ENCODE peak calls at places on chromosomes 3 and 15, in nine cellular contexts. Y is activated CD4-positive, alpha-beta memory T cell treated with anti-CD3 and anti-CD28 coated beads, Interleukin-2, amount 10 ng/mL, durations not matched to agents 7 days and 5 days; K is fibroblast of pulmonary artery; D is HS-5; N is cerebellum; P is hepatocyte; J is breast epithelium; M is upper lobe of right lung; C is transverse colon. R is an unnamed sample.

GRCh38 chr15:62715946-62716345 is 326.6 kb upstream of the TPM1 start:
- DNase-seq in Y (no peak), K (no peak), D (no peak), N (no peak), P (no peak), J (no peak), M (no peak), C (no peak), R (no peak)

GRCh38 chr3:134348524-134348923 is 25.7 kb downstream of the AMOTL2 start:
- DNase-seq in Y (no peak), K (no peak), D (no peak), N (no peak), P (no peak), J (no peak), M (peak; percentile 64), C (no peak), R (no peak)

GRCh38 chr15:91348812-91349500 is 248.9 kb downstream of the SV2B start:
- DNase-seq in Y (peak; percentile 22), K (no peak), D (peak; percentile 54), N (no peak), P (no peak), J (no peak), M (no peak), C (no peak), R (no peak)

GRCh38 chr15:70266412-70267089 is 168.8 kb upstream of the TLE3 start:
- DNase-seq in Y (no peak), K (peak; percentile 91), D (no peak), N (no peak), P (no peak), J (peak; percentile 72), M (peak; percentile 92), C (peak; percentile 49), R (peak; percentile 63)

GRCh38 chr3:98449606-98450193 is 13.3 kb upstream of the OR5K1 start:
- DNase-seq in Y (no peak), K (no peak), D (no peak), N (no peak), P (no peak), J (no peak), M (no peak), C (no peak), R (no peak)

GRCh38 chr15:89068325-89068784 is 19.9 kb upstream of the ABHD2 start:
- DNase-seq in Y (peak; percentile 65), K (peak; percentile 90), D (peak; percentile 85), N (no peak), P (no peak), J (peak; percentile 72), M (peak; percentile 68), C (no peak), R (no peak)

GRCh38 chr3:178302966-178303930 is 233.0 kb upstream of the KCNMB2 start:
- DNase-seq in Y (no peak), K (peak; percentile 45), D (no peak), N (no peak), P (no peak), J (no peak), M (no peak), C (no peak), R (no peak)

GRCh38 chr15:62363913-62364312 is 198.8 kb upstream of the C2CD4B start:
- DNase-seq in Y (no peak), K (no peak), D (no peak), N (no peak), P (no peak), J (no peak), M (no peak), C (no peak), R (no peak)

GRCh38 chr3:171206283-171206682 is 179.8 kb upstream of the SLC2A2 start:
- DNase-seq in Y (no peak), K (no peak), D (no peak), N (no peak), P (no peak), J (no peak), M (no peak), C (no peak), R (no peak)

GRCh38 chr3:102307442-102307841 is 127.4 kb upstream of the ZPLD1 start:
- DNase-seq in Y (no peak), K (no peak), D (no peak), N (no peak), P (no peak), J (no peak), M (no peak), C (no peak), R (no peak)

GRCh38 chr3:133753107-133753778 is 7.0 kb downstream of the TF start:
- DNase-seq in Y (no peak), K (no peak), D (no peak), N (no peak), P (no peak), J (no peak), M (no peak), C (no peak), R (no peak)

GRCh38 chr3:132790806-132791205 is 68.6 kb upstream of the NPHP3 start:
- DNase-seq in Y (no peak), K (no peak), D (no peak), N (no peak), P (no peak), J (no peak), M (no peak), C (no peak), R (no peak)

GRCh38 chr15:100112061-100112420 is 229.7 kb downstream of the ADAMTS17 start:
- DNase-seq in Y (no peak), K (no peak), D (no peak), N (no peak), P (no peak), J (no peak), M (peak; percentile 23), C (no peak), R (no peak)

GRCh38 chr15:39585394-39585841 is 4.5 kb downstream of the THBS1 start:
- DNase-seq in Y (no peak), K (peak; percentile 70), D (no peak), N (no peak), P (no peak), J (no peak), M (no peak), C (peak; percentile 13), R (no peak)

GRCh38 chr15:34038404-34039179 is 412 bp downstream of the AVEN start:
- DNase-seq in Y (peak; percentile 74), K (peak; percentile 76), D (no peak), N (peak; percentile 85), P (peak; percentile 90), J (peak; percentile 33), M (peak; percentile 91), C (peak; percentile 81), R (peak; percentile 70)

GRCh38 chr15:69998541-69999391 is 99.0 kb downstream of the TLE3 start:
- DNase-seq in Y (no peak), K (no peak), D (no peak), N (no peak), P (no peak), J (no peak), M (no peak), C (no peak), R (no peak)

GRCh38 chr3:186108106-186108940 is 566 bp downstream of the ETV5 start:
- DNase-seq in Y (peak; percentile 30), K (peak; percentile 67), D (no peak), N (peak; percentile 30), P (peak; percentile 78), J (no peak), M (peak; percentile 78), C (no peak), R (peak; percentile 21)

GRCh38 chr3:146832815-146833458 is 227.8 kb upstream of the PLSCR5 start:
- DNase-seq in Y (no peak), K (no peak), D (no peak), N (no peak), P (no peak), J (no peak), M (no peak), C (no peak), R (no peak)

GRCh38 chr3:17424137-17424536 is 318.3 kb downstream of the TBC1D5 start:
- DNase-seq in Y (no peak), K (no peak), D (no peak), N (no peak), P (no peak), J (no peak), M (no peak), C (no peak), R (no peak)

GRCh38 chr3:13258280-13258679 is 161.8 kb downstream of the NUP210 start:
- DNase-seq in Y (no peak), K (no peak), D (no peak), N (no peak), P (no peak), J (no peak), M (no peak), C (no peak), R (no peak)

GRCh38 chr3:135218782-135219181 is 423.7 kb downstream of the EPHB1 start:
- DNase-seq in Y (no peak), K (no peak), D (no peak), N (no peak), P (no peak), J (no peak), M (no peak), C (no peak), R (no peak)

GRCh38 chr15:32936283-32936918 is 218.6 kb downstream of the GREM1 start:
- DNase-seq in Y (no peak), K (peak; percentile 86), D (peak; percentile 22), N (no peak), P (peak; percentile 35), J (no peak), M (no peak), C (no peak), R (no peak)

GRCh38 chr3:78754066-78754743 is 1013.6 kb downstream of the ROBO1 start:
- DNase-seq in Y (no peak), K (peak; percentile 66), D (no peak), N (no peak), P (no peak), J (no peak), M (no peak), C (no peak), R (no peak)

GRCh38 chr3:40713795-40714194 is 189.0 kb downstream of the ZNF621 start:
- DNase-seq in Y (no peak), K (no peak), D (no peak), N (peak; percentile 71), P (no peak), J (no peak), M (no peak), C (no peak), R (peak; percentile 68)

GRCh38 chr15:35000511-35000910 is 12.4 kb upstream of the ZNF770 start:
- DNase-seq in Y (no peak), K (peak; percentile 72), D (peak; percentile 87), N (no peak), P (no peak), J (peak; percentile 48), M (no peak), C (no peak), R (no peak)

GRCh38 chr15:22871481-22872076 is 33.1 kb downstream of the NIPA2 start:
- DNase-seq in Y (no peak), K (no peak), D (no peak), N (no peak), P (no peak), J (no peak), M (no peak), C (no peak), R (no peak)

GRCh38 chr15:97502038-97502437 is 458.5 kb upstream of the ARRDC4 start:
- DNase-seq in Y (no peak), K (peak; percentile 66), D (no peak), N (no peak), P (no peak), J (no peak), M (no peak), C (no peak), R (no peak)

GRCh38 chr15:31478781-31479221 is 152.2 kb downstream of the KLF13 start:
- DNase-seq in Y (no peak), K (no peak), D (no peak), N (no peak), P (no peak), J (no peak), M (peak; percentile 46), C (peak; percentile 5), R (no peak)

GRCh38 chr15:31486506-31486905 is 159.9 kb downstream of the KLF13 start:
- DNase-seq in Y (no peak), K (no peak), D (no peak), N (no peak), P (no peak), J (no peak), M (peak; percentile 45), C (no peak), R (no peak)

GRCh38 chr3:139653582-139653981 is 24.2 kb downstream of the NMNAT3 start:
- DNase-seq in Y (no peak), K (no peak), D (no peak), N (no peak), P (peak; percentile 23), J (no peak), M (no peak), C (no peak), R (peak; percentile 50)

GRCh38 chr3:112776000-112776399 is 70.7 kb downstream of the CD200R1L start:
- DNase-seq in Y (no peak), K (no peak), D (peak; percentile 65), N (no peak), P (peak; percentile 26), J (no peak), M (no peak), C (no peak), R (no peak)